ENCODE peak calls at places on chromosomes 4 and X, in four cellular contexts. One of them, this sample, is unnamed.

GRCh38 chr4:69617083-69617694 is 22.3 kb downstream of the UGT2A2 start:
- DNase-seq in WTC11: no peak
- DNase-seq in fibroblast of gingiva: no peak
- DNase-seq in LoVo: peak; percentile 20
- DNase-seq in this sample: peak; percentile 40

GRCh38 chr4:6200011-6200921 is at the start of gene JAKMIP1:
- DNase-seq in fibroblast of gingiva: no peak
- DNase-seq in WTC11: peak; percentile 93
- DNase-seq in LoVo: no peak
- DNase-seq in this sample: peak; percentile 25

GRCh38 chr4:97665553-97665952 is 477.7 kb downstream of the STPG2 start:
- DNase-seq in fibroblast of gingiva: no peak
- DNase-seq in WTC11: no peak
- DNase-seq in LoVo: no peak
- DNase-seq in this sample: no peak

GRCh38 chr4:38837334-38837733 is 19.3 kb downstream of the TLR6 start:
- DNase-seq in WTC11: no peak
- DNase-seq in fibroblast of gingiva: no peak
- DNase-seq in LoVo: no peak
- DNase-seq in this sample: no peak

GRCh38 chr4:100362363-100362762 is 155.5 kb downstream of the EMCN start:
- DNase-seq in WTC11: no peak
- DNase-seq in LoVo: no peak
- DNase-seq in fibroblast of gingiva: no peak
- DNase-seq in this sample: no peak

GRCh38 chr4:110475881-110476818 is at the start of gene ENPEP:
- DNase-seq in WTC11: peak; percentile 28
- DNase-seq in LoVo: no peak
- DNase-seq in fibroblast of gingiva: peak; percentile 41
- DNase-seq in this sample: no peak

GRCh38 chr4:123034023-123034422 is 111.6 kb upstream of the NUDT6 start:
- DNase-seq in WTC11: no peak
- DNase-seq in LoVo: no peak
- DNase-seq in fibroblast of gingiva: no peak
- DNase-seq in this sample: no peak

GRCh38 chrX:133365886-133366611 is 49.2 kb downstream of the GPC4 start:
- DNase-seq in WTC11: no peak
- DNase-seq in LoVo: no peak
- DNase-seq in fibroblast of gingiva: peak; percentile 28
- DNase-seq in this sample: no peak

GRCh38 chr4:86664959-86665358 is 70.8 kb downstream of the PTPN13 start:
- DNase-seq in WTC11: no peak
- DNase-seq in fibroblast of gingiva: peak; percentile 84
- DNase-seq in LoVo: no peak
- DNase-seq in this sample: no peak

GRCh38 chr4:146235654-146236570 is 21.6 kb downstream of the REELD1 start:
- DNase-seq in fibroblast of gingiva: peak; percentile 23
- DNase-seq in WTC11: no peak
- DNase-seq in LoVo: no peak
- DNase-seq in this sample: no peak

GRCh38 chrX:153739754-153740486 is 15.3 kb downstream of the ABCD1 start:
- DNase-seq in LoVo: no peak
- DNase-seq in fibroblast of gingiva: no peak
- DNase-seq in WTC11: no peak
- DNase-seq in this sample: no peak

GRCh38 chrX:20374866-20375530 is 108.3 kb upstream of the RPS6KA3 start:
- DNase-seq in LoVo: peak; percentile 6
- DNase-seq in WTC11: no peak
- DNase-seq in fibroblast of gingiva: no peak
- DNase-seq in this sample: peak; percentile 59

GRCh38 chr4:78417603-78418002 is 134.0 kb upstream of the ANXA3 start:
- DNase-seq in WTC11: no peak
- DNase-seq in LoVo: no peak
- DNase-seq in fibroblast of gingiva: no peak
- DNase-seq in this sample: no peak

GRCh38 chr4:47913328-47913727 is 1.1 kb downstream of the NFXL1 start:
- DNase-seq in LoVo: no peak
- DNase-seq in WTC11: no peak
- DNase-seq in fibroblast of gingiva: no peak
- DNase-seq in this sample: peak; percentile 3

GRCh38 chrX:115602308-115602707 is 41.3 kb downstream of the PLS3 start:
- DNase-seq in LoVo: no peak
- DNase-seq in WTC11: no peak
- DNase-seq in fibroblast of gingiva: no peak
- DNase-seq in this sample: no peak

GRCh38 chr4:106864231-106864630 is 171.9 kb downstream of the DKK2 start:
- DNase-seq in fibroblast of gingiva: peak; percentile 80
- DNase-seq in WTC11: no peak
- DNase-seq in LoVo: no peak
- DNase-seq in this sample: no peak

This sample was measured in HepG2.